ENCODE peak calls at places on chromosomes 11 and 22, in ten cellular contexts. One of them, this sample, is unnamed.

GRCh38 chr22:24077416-24077815 is 66.3 kb downstream of the CABIN1 start:
- DNase-seq in GM18507: no peak
- DNase-seq in Daoy: no peak
- DNase-seq in NCI-H774: no peak
- DNase-seq in EH: no peak
- DNase-seq in AG08395: no peak
- DNase-seq in skeletal muscle cell: no peak
- DNase-seq in MM.1S: no peak
- DNase-seq in brain microvascular endothelial cell: no peak
- DNase-seq in activated T-helper 9 cell treated with anti-CD3 and anti-CD28 coated beads, Interleukin-2, amount 50 U/mL, for 16 hours: no peak
- DNase-seq in this sample: no peak

GRCh38 chr11:92383430-92383829 is 158.8 kb downstream of the FAT3 start:
- DNase-seq in GM18507: no peak
- DNase-seq in Daoy: peak
- DNase-seq in NCI-H774: no peak
- DNase-seq in EH: peak
- DNase-seq in AG08395: peak
- DNase-seq in skeletal muscle cell: peak
- DNase-seq in MM.1S: no peak
- DNase-seq in brain microvascular endothelial cell: peak
- DNase-seq in activated T-helper 9 cell treated with anti-CD3 and anti-CD28 coated beads, Interleukin-2, amount 50 U/mL, for 16 hours: no peak
- DNase-seq in this sample: no peak

GRCh38 chr22:24822471-24822870 is 16.5 kb downstream of the SGSM1 start:
- DNase-seq in GM18507: no peak
- DNase-seq in Daoy: no peak
- DNase-seq in NCI-H774: peak
- DNase-seq in EH: no peak
- DNase-seq in AG08395: no peak
- DNase-seq in skeletal muscle cell: no peak
- DNase-seq in MM.1S: no peak
- DNase-seq in brain microvascular endothelial cell: no peak
- DNase-seq in activated T-helper 9 cell treated with anti-CD3 and anti-CD28 coated beads, Interleukin-2, amount 50 U/mL, for 16 hours: no peak
- DNase-seq in this sample: no peak

GRCh38 chr11:86248609-86249008 is 4.1 kb downstream of the EED start:
- DNase-seq in GM18507: no peak
- DNase-seq in Daoy: no peak
- DNase-seq in NCI-H774: no peak
- DNase-seq in EH: no peak
- DNase-seq in AG08395: no peak
- DNase-seq in skeletal muscle cell: no peak
- DNase-seq in MM.1S: no peak
- DNase-seq in brain microvascular endothelial cell: no peak
- DNase-seq in activated T-helper 9 cell treated with anti-CD3 and anti-CD28 coated beads, Interleukin-2, amount 50 U/mL, for 16 hours: no peak
- DNase-seq in this sample: peak

GRCh38 chr11:85769758-85770157 is 41.2 kb downstream of the SYTL2 start:
- DNase-seq in GM18507: no peak
- DNase-seq in Daoy: no peak
- DNase-seq in NCI-H774: no peak
- DNase-seq in EH: no peak
- DNase-seq in AG08395: no peak
- DNase-seq in skeletal muscle cell: no peak
- DNase-seq in MM.1S: no peak
- DNase-seq in brain microvascular endothelial cell: no peak
- DNase-seq in activated T-helper 9 cell treated with anti-CD3 and anti-CD28 coated beads, Interleukin-2, amount 50 U/mL, for 16 hours: no peak
- DNase-seq in this sample: no peak

GRCh38 chr22:46078241-46079092 is 71.9 kb upstream of the PPARA start:
- DNase-seq in GM18507: no peak
- DNase-seq in Daoy: peak
- DNase-seq in NCI-H774: peak
- DNase-seq in EH: peak
- DNase-seq in AG08395: peak
- DNase-seq in skeletal muscle cell: no peak
- DNase-seq in MM.1S: no peak
- DNase-seq in brain microvascular endothelial cell: no peak
- DNase-seq in activated T-helper 9 cell treated with anti-CD3 and anti-CD28 coated beads, Interleukin-2, amount 50 U/mL, for 16 hours: no peak
- DNase-seq in this sample: no peak

GRCh38 chr22:23181763-23182288 is 1.5 kb downstream of the BCR start:
- DNase-seq in GM18507: no peak
- DNase-seq in Daoy: no peak
- DNase-seq in NCI-H774: no peak
- DNase-seq in EH: no peak
- DNase-seq in AG08395: no peak
- DNase-seq in skeletal muscle cell: no peak
- DNase-seq in MM.1S: peak
- DNase-seq in brain microvascular endothelial cell: no peak
- DNase-seq in activated T-helper 9 cell treated with anti-CD3 and anti-CD28 coated beads, Interleukin-2, amount 50 U/mL, for 16 hours: no peak
- DNase-seq in this sample: peak

GRCh38 chr11:59556115-59556882 is 45.0 kb downstream of the OR4D9 start:
- DNase-seq in GM18507: no peak
- DNase-seq in Daoy: peak
- DNase-seq in NCI-H774: peak
- DNase-seq in EH: peak
- DNase-seq in AG08395: peak
- DNase-seq in skeletal muscle cell: peak
- DNase-seq in MM.1S: peak
- DNase-seq in brain microvascular endothelial cell: peak
- DNase-seq in activated T-helper 9 cell treated with anti-CD3 and anti-CD28 coated beads, Interleukin-2, amount 50 U/mL, for 16 hours: peak
- DNase-seq in this sample: peak

GRCh38 chr11:57650739-57651090 is 1.0 kb upstream of the YPEL4 start:
- DNase-seq in GM18507: no peak
- DNase-seq in Daoy: no peak
- DNase-seq in NCI-H774: no peak
- DNase-seq in EH: no peak
- DNase-seq in AG08395: no peak
- DNase-seq in skeletal muscle cell: no peak
- DNase-seq in MM.1S: no peak
- DNase-seq in brain microvascular endothelial cell: no peak
- DNase-seq in activated T-helper 9 cell treated with anti-CD3 and anti-CD28 coated beads, Interleukin-2, amount 50 U/mL, for 16 hours: no peak
- DNase-seq in this sample: no peak

GRCh38 chr11:2928605-2929510 is at the start of gene PHLDA2:
- DNase-seq in GM18507: no peak
- DNase-seq in Daoy: peak
- DNase-seq in NCI-H774: peak
- DNase-seq in EH: peak
- DNase-seq in AG08395: peak
- DNase-seq in skeletal muscle cell: peak
- DNase-seq in MM.1S: no peak
- DNase-seq in brain microvascular endothelial cell: peak
- DNase-seq in activated T-helper 9 cell treated with anti-CD3 and anti-CD28 coated beads, Interleukin-2, amount 50 U/mL, for 16 hours: peak
- DNase-seq in this sample: peak

GRCh38 chr22:16601437-16602223 is 9.0 kb upstream of the CCT8L2 start:
- DNase-seq in GM18507: no peak
- DNase-seq in Daoy: no peak
- DNase-seq in NCI-H774: no peak
- DNase-seq in EH: no peak
- DNase-seq in AG08395: no peak
- DNase-seq in skeletal muscle cell: no peak
- DNase-seq in MM.1S: no peak
- DNase-seq in brain microvascular endothelial cell: no peak
- DNase-seq in activated T-helper 9 cell treated with anti-CD3 and anti-CD28 coated beads, Interleukin-2, amount 50 U/mL, for 16 hours: peak
- DNase-seq in this sample: peak

GRCh38 chr22:46897246-46897623 is 134.8 kb downstream of the TBC1D22A start:
- DNase-seq in GM18507: no peak
- DNase-seq in Daoy: no peak
- DNase-seq in NCI-H774: no peak
- DNase-seq in EH: peak
- DNase-seq in AG08395: no peak
- DNase-seq in skeletal muscle cell: no peak
- DNase-seq in MM.1S: no peak
- DNase-seq in brain microvascular endothelial cell: no peak
- DNase-seq in activated T-helper 9 cell treated with anti-CD3 and anti-CD28 coated beads, Interleukin-2, amount 50 U/mL, for 16 hours: no peak
- DNase-seq in this sample: no peak

GRCh38 chr22:50610581-50610980 is 10.0 kb downstream of the MAPK8IP2 start:
- DNase-seq in GM18507: no peak
- DNase-seq in Daoy: no peak
- DNase-seq in NCI-H774: no peak
- DNase-seq in EH: no peak
- DNase-seq in AG08395: no peak
- DNase-seq in skeletal muscle cell: no peak
- DNase-seq in MM.1S: no peak
- DNase-seq in brain microvascular endothelial cell: no peak
- DNase-seq in activated T-helper 9 cell treated with anti-CD3 and anti-CD28 coated beads, Interleukin-2, amount 50 U/mL, for 16 hours: no peak
- DNase-seq in this sample: no peak

GRCh38 chr11:123684601-123685000 is 30.2 kb upstream of the SCN3B start:
- DNase-seq in GM18507: no peak
- DNase-seq in Daoy: no peak
- DNase-seq in NCI-H774: no peak
- DNase-seq in EH: no peak
- DNase-seq in AG08395: no peak
- DNase-seq in skeletal muscle cell: no peak
- DNase-seq in MM.1S: no peak
- DNase-seq in brain microvascular endothelial cell: no peak
- DNase-seq in activated T-helper 9 cell treated with anti-CD3 and anti-CD28 coated beads, Interleukin-2, amount 50 U/mL, for 16 hours: no peak
- DNase-seq in this sample: no peak

GRCh38 chr11:3169952-3170755 is 5.0 kb upstream of the OSBPL5 start:
- DNase-seq in GM18507: no peak
- DNase-seq in Daoy: no peak
- DNase-seq in NCI-H774: no peak
- DNase-seq in EH: no peak
- DNase-seq in AG08395: no peak
- DNase-seq in skeletal muscle cell: no peak
- DNase-seq in MM.1S: no peak
- DNase-seq in brain microvascular endothelial cell: no peak
- DNase-seq in activated T-helper 9 cell treated with anti-CD3 and anti-CD28 coated beads, Interleukin-2, amount 50 U/mL, for 16 hours: no peak
- DNase-seq in this sample: no peak

GRCh38 chr11:8267831-8268529 is 4.3 kb upstream of the LMO1 start:
- DNase-seq in GM18507: no peak
- DNase-seq in Daoy: peak
- DNase-seq in NCI-H774: no peak
- DNase-seq in EH: no peak
- DNase-seq in AG08395: no peak
- DNase-seq in skeletal muscle cell: no peak
- DNase-seq in MM.1S: no peak
- DNase-seq in brain microvascular endothelial cell: no peak
- DNase-seq in activated T-helper 9 cell treated with anti-CD3 and anti-CD28 coated beads, Interleukin-2, amount 50 U/mL, for 16 hours: no peak
- DNase-seq in this sample: peak

GRCh38 chr22:32911526-32911925 is 110.0 kb downstream of the TIMP3 start:
- DNase-seq in GM18507: no peak
- DNase-seq in Daoy: peak
- DNase-seq in NCI-H774: no peak
- DNase-seq in EH: peak
- DNase-seq in AG08395: peak
- DNase-seq in skeletal muscle cell: no peak
- DNase-seq in MM.1S: no peak
- DNase-seq in brain microvascular endothelial cell: no peak
- DNase-seq in activated T-helper 9 cell treated with anti-CD3 and anti-CD28 coated beads, Interleukin-2, amount 50 U/mL, for 16 hours: no peak
- DNase-seq in this sample: no peak

GRCh38 chr11:76686261-76687079 is 15.9 kb upstream of the LRRC32 start:
- DNase-seq in GM18507: no peak
- DNase-seq in Daoy: no peak
- DNase-seq in NCI-H774: no peak
- DNase-seq in EH: no peak
- DNase-seq in AG08395: no peak
- DNase-seq in skeletal muscle cell: no peak
- DNase-seq in MM.1S: no peak
- DNase-seq in brain microvascular endothelial cell: no peak
- DNase-seq in activated T-helper 9 cell treated with anti-CD3 and anti-CD28 coated beads, Interleukin-2, amount 50 U/mL, for 16 hours: no peak
- DNase-seq in this sample: no peak

GRCh38 chr11:124597661-124598060 is 13.6 kb upstream of the PANX3 start:
- DNase-seq in GM18507: no peak
- DNase-seq in Daoy: no peak
- DNase-seq in NCI-H774: no peak
- DNase-seq in EH: no peak
- DNase-seq in AG08395: no peak
- DNase-seq in skeletal muscle cell: no peak
- DNase-seq in MM.1S: no peak
- DNase-seq in brain microvascular endothelial cell: no peak
- DNase-seq in activated T-helper 9 cell treated with anti-CD3 and anti-CD28 coated beads, Interleukin-2, amount 50 U/mL, for 16 hours: no peak
- DNase-seq in this sample: no peak

GRCh38 chr22:49933236-49933921 is 14.9 kb downstream of the CRELD2 start:
- DNase-seq in GM18507: no peak
- DNase-seq in Daoy: no peak
- DNase-seq in NCI-H774: no peak
- DNase-seq in EH: no peak
- DNase-seq in AG08395: no peak
- DNase-seq in skeletal muscle cell: no peak
- DNase-seq in MM.1S: no peak
- DNase-seq in brain microvascular endothelial cell: no peak
- DNase-seq in activated T-helper 9 cell treated with anti-CD3 and anti-CD28 coated beads, Interleukin-2, amount 50 U/mL, for 16 hours: no peak
- DNase-seq in this sample: no peak

GRCh38 chr22:41862160-41862529 is 29.2 kb downstream of the SREBF2 start:
- DNase-seq in GM18507: peak
- DNase-seq in Daoy: peak
- DNase-seq in NCI-H774: no peak
- DNase-seq in EH: no peak
- DNase-seq in AG08395: no peak
- DNase-seq in skeletal muscle cell: no peak
- DNase-seq in MM.1S: no peak
- DNase-seq in brain microvascular endothelial cell: no peak
- DNase-seq in activated T-helper 9 cell treated with anti-CD3 and anti-CD28 coated beads, Interleukin-2, amount 50 U/mL, for 16 hours: peak
- DNase-seq in this sample: peak

GRCh38 chr11:10893713-10894112 is 35.9 kb upstream of the ZBED5 start:
- DNase-seq in GM18507: no peak
- DNase-seq in Daoy: peak
- DNase-seq in NCI-H774: no peak
- DNase-seq in EH: peak
- DNase-seq in AG08395: peak
- DNase-seq in skeletal muscle cell: peak
- DNase-seq in MM.1S: no peak
- DNase-seq in brain microvascular endothelial cell: peak
- DNase-seq in activated T-helper 9 cell treated with anti-CD3 and anti-CD28 coated beads, Interleukin-2, amount 50 U/mL, for 16 hours: no peak
- DNase-seq in this sample: no peak

GRCh38 chr11:128520886-128521696 is 66.3 kb downstream of the ETS1 start:
- DNase-seq in GM18507: no peak
- DNase-seq in Daoy: no peak
- DNase-seq in NCI-H774: no peak
- DNase-seq in EH: no peak
- DNase-seq in AG08395: no peak
- DNase-seq in skeletal muscle cell: no peak
- DNase-seq in MM.1S: no peak
- DNase-seq in brain microvascular endothelial cell: no peak
- DNase-seq in activated T-helper 9 cell treated with anti-CD3 and anti-CD28 coated beads, Interleukin-2, amount 50 U/mL, for 16 hours: no peak
- DNase-seq in this sample: no peak

GRCh38 chr11:877565-877964 is 33.0 kb downstream of the CHID1 start:
- DNase-seq in GM18507: no peak
- DNase-seq in Daoy: no peak
- DNase-seq in NCI-H774: no peak
- DNase-seq in EH: no peak
- DNase-seq in AG08395: no peak
- DNase-seq in skeletal muscle cell: no peak
- DNase-seq in MM.1S: no peak
- DNase-seq in brain microvascular endothelial cell: no peak
- DNase-seq in activated T-helper 9 cell treated with anti-CD3 and anti-CD28 coated beads, Interleukin-2, amount 50 U/mL, for 16 hours: no peak
- DNase-seq in this sample: peak

GRCh38 chr11:57974830-57975229 is 48.9 kb upstream of the OR9Q1 start:
- DNase-seq in GM18507: no peak
- DNase-seq in Daoy: peak
- DNase-seq in NCI-H774: no peak
- DNase-seq in EH: no peak
- DNase-seq in AG08395: no peak
- DNase-seq in skeletal muscle cell: peak
- DNase-seq in MM.1S: no peak
- DNase-seq in brain microvascular endothelial cell: no peak
- DNase-seq in activated T-helper 9 cell treated with anti-CD3 and anti-CD28 coated beads, Interleukin-2, amount 50 U/mL, for 16 hours: no peak
- DNase-seq in this sample: no peak

GRCh38 chr11:95764267-95764898 is 25.2 kb downstream of the FAM76B start:
- DNase-seq in GM18507: peak
- DNase-seq in Daoy: peak
- DNase-seq in NCI-H774: peak
- DNase-seq in EH: peak
- DNase-seq in AG08395: peak
- DNase-seq in skeletal muscle cell: peak
- DNase-seq in MM.1S: peak
- DNase-seq in brain microvascular endothelial cell: no peak
- DNase-seq in activated T-helper 9 cell treated with anti-CD3 and anti-CD28 coated beads, Interleukin-2, amount 50 U/mL, for 16 hours: no peak
- DNase-seq in this sample: no peak

GRCh38 chr11:36012410-36012809 is 68.5 kb downstream of the LDLRAD3 start:
- DNase-seq in GM18507: no peak
- DNase-seq in Daoy: no peak
- DNase-seq in NCI-H774: no peak
- DNase-seq in EH: peak
- DNase-seq in AG08395: peak
- DNase-seq in skeletal muscle cell: no peak
- DNase-seq in MM.1S: no peak
- DNase-seq in brain microvascular endothelial cell: peak
- DNase-seq in activated T-helper 9 cell treated with anti-CD3 and anti-CD28 coated beads, Interleukin-2, amount 50 U/mL, for 16 hours: no peak
- DNase-seq in this sample: no peak

GRCh38 chr11:1407668-1408067 is 17.9 kb downstream of the BRSK2 start:
- DNase-seq in GM18507: no peak
- DNase-seq in Daoy: no peak
- DNase-seq in NCI-H774: no peak
- DNase-seq in EH: no peak
- DNase-seq in AG08395: no peak
- DNase-seq in skeletal muscle cell: no peak
- DNase-seq in MM.1S: no peak
- DNase-seq in brain microvascular endothelial cell: no peak
- DNase-seq in activated T-helper 9 cell treated with anti-CD3 and anti-CD28 coated beads, Interleukin-2, amount 50 U/mL, for 16 hours: no peak
- DNase-seq in this sample: no peak